ENCODE peak calls at places on chromosomes 16 and 17, in seven cellular contexts. F is CD8-positive, alpha-beta memory T cell; H is DND-41; W is dorsolateral prefrontal cortex; J is CD8-positive, alpha-beta T cell; V is kidney; M is A549. U is an unnamed sample.

GRCh38 chr16:83666449-83666848 is 141.3 kb upstream of the HSBP1 start:
- DNase-seq in F (no peak), H (no peak), W (no peak), J (no peak), V (no peak), M (no peak), U (no peak)

GRCh38 chr16:65767125-65767524 is 599.4 kb upstream of the CDH5 start:
- DNase-seq in F (no peak), H (no peak), W (no peak), J (no peak), V (no peak), M (no peak), U (no peak)

GRCh38 chr17:38444151-38444550 is 15.9 kb downstream of the ARHGAP23 start:
- DNase-seq in F (peak; percentile 46), H (peak; percentile 63), W (peak; percentile 82), J (peak; percentile 67), V (peak; percentile 87), M (peak; percentile 71), U (no peak)

GRCh38 chr16:11118479-11118878 is 137.5 kb downstream of the SOCS1 start:
- DNase-seq in F (no peak), H (no peak), W (no peak), J (no peak), V (no peak), M (no peak), U (no peak)

GRCh38 chr17:72506773-72507172 is 386.0 kb downstream of the SOX9 start:
- DNase-seq in F (no peak), H (no peak), W (no peak), J (no peak), V (no peak), M (no peak), U (no peak)

GRCh38 chr17:36856921-36857381 is 80.3 kb upstream of the LHX1 start:
- DNase-seq in F (no peak), H (no peak), W (peak; percentile 40), J (no peak), V (no peak), M (no peak), U (no peak)

GRCh38 chr16:89063768-89064320 is 29.8 kb upstream of the ACSF3 start:
- DNase-seq in F (no peak), H (no peak), W (no peak), J (no peak), V (no peak), M (no peak), U (no peak)

GRCh38 chr16:81431554-81432353 is 12.9 kb upstream of the CMIP start:
- DNase-seq in F (no peak), H (no peak), W (no peak), J (no peak), V (peak; percentile 45), M (peak; percentile 90), U (no peak)

GRCh38 chr16:50751528-50751927 is 9.6 kb downstream of the CYLD start:
- DNase-seq in F (no peak), H (no peak), W (no peak), J (no peak), V (no peak), M (no peak), U (no peak)

GRCh38 chr17:55348749-55349354 is 72.8 kb downstream of the MMD start:
- DNase-seq in F (peak; percentile 24), H (peak; percentile 60), W (peak; percentile 63), J (peak; percentile 56), V (no peak), M (peak; percentile 66), U (no peak)

DNA sequence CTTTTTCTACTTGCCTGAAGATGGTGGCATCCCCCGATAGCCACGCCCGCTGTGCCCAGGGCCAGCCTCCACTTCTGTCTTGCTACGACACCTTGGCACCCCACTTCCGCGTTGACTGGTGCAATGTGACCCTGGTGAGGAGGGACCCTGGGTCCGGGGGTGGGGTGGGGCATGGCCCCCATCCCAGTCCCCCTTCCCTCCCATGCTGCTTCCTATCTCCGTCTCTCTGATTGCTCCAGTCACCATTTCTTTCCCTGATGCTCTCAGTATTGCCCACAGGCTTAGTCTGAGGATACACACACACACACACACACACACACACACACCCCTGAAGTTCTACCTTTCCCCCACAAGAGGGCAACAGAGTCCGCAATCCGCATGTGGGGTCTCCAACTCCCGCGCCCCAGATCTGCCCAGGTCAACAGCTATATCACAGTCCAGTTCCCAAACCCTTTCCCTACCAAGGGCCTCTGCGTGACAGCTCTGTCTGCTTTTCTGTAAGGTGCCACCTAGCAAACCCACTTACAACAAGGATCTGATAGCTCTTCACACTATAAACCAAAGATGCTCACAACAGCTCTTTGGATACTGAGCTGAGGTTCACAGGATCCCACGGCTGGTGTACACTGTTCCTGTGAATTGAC is 3.4 kb downstream of the SGCA start:
- DNase-seq in F (peak; percentile 80), H (peak; percentile 61), W (no peak), J (peak; percentile 81), V (peak; percentile 81), M (peak; percentile 85), U (no peak)
- H3K27ac ChIP-seq in F (peak overlapping the region; percentile 11), H (no peak overlapping the region), W (no peak overlapping the region), J (peak overlapping the region; percentile 28), V (no peak overlapping the region), M (peak overlapping the region; percentile 41), U (peak overlapping the region; percentile 98)

GRCh38 chr17:31586946-31587345 is 195.5 kb downstream of the RAB11FIP4 start:
- DNase-seq in F (no peak), H (no peak), W (no peak), J (no peak), V (no peak), M (no peak), U (no peak)

GRCh38 chr17:31585280-31585630 is 193.8 kb downstream of the RAB11FIP4 start:
- DNase-seq in F (no peak), H (no peak), W (no peak), J (no peak), V (no peak), M (no peak), U (no peak)

GRCh38 chr17:31582151-31582907 is 190.9 kb downstream of the RAB11FIP4 start:
- DNase-seq in F (no peak), H (no peak), W (peak; percentile 58), J (no peak), V (peak; percentile 90), M (no peak), U (no peak)

GRCh38 chr17:31583795-31584340 is 192.4 kb downstream of the RAB11FIP4 start:
- DNase-seq in F (no peak), H (no peak), W (no peak), J (no peak), V (no peak), M (no peak), U (no peak)

GRCh38 chr17:31584436-31585279 is 193.2 kb downstream of the RAB11FIP4 start:
- DNase-seq in F (no peak), H (no peak), W (no peak), J (no peak), V (no peak), M (no peak), U (no peak)
- H3K4me3 ChIP-seq in F (no peak overlapping the region), H (no peak overlapping the region), W (no peak overlapping the region), J (no peak overlapping the region), V (no peak overlapping the region), M (no peak overlapping the region), U (no peak overlapping the region)

GRCh38 chr17:8935194-8935593 is 30.3 kb downstream of the PIK3R5 start:
- DNase-seq in F (no peak), H (no peak), W (no peak), J (no peak), V (no peak), M (peak; percentile 26), U (no peak)
- H3K27ac ChIP-seq in F (peak overlapping the region; percentile 17), H (no peak overlapping the region), W (no peak overlapping the region), J (no peak overlapping the region), V (no peak overlapping the region), M (no peak overlapping the region), U (no peak overlapping the region)

DNA sequence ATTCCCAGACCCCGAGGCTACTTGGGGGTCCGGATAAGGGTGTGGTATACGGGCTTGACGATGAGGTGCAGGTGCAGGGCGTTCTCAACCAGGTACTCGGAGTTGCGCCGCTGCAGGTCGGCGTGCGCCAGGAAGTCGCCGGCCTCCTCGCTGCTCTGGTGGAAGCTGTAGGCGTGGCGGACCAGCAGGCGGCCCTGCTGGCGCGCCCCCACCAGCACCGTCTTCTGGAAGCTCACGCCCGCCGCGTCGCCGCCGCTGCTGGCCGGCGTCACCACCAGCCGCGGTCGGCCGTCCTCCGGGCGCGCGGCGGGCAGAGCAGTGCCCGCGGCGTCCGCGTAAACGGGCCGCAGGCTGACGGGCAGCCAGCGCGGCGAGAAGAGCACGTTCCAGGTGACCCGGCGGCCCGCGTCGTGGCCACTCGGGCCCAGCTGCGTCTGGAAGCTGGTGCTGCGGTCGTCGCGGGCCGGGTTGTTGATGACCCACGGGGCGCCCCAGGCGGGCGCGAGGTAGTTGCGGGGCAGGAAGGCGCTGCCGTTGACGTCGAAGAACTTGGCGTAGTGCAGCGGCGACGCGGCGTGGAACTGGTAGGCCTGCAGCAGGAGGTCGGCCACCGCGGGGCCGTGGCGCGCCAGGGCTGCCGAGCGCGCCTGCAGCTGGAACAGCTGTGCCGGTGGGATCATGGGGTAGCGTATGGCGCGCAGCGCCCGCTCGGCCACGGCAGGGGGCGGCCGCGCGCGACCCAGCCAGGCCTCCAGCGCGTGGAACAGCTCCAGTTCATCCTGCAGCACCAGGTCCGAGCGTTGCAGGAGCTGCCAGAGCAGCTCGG is 4.8 kb downstream of the BTBD17 start:
- DNase-seq in F (no peak), H (no peak), W (no peak), J (no peak), V (no peak), M (peak; percentile 24), U (no peak)
- H3K4me3 ChIP-seq in F (no peak overlapping the region), H (no peak overlapping the region), W (no peak overlapping the region), J (no peak overlapping the region), V (no peak overlapping the region), M (peak overlapping the region; percentile 33), U (peak overlapping the region; percentile 50)